ENCODE peak calls at places on chromosome 1, in six cellular contexts. D is AG09309, O is cardiac fibroblast, J is AG04450, G is A549, E is GM12865. P is an unnamed sample.

GRCh38 chr1:201632364-201632952 is 93.5 kb downstream of the NAV1 start:
- DNase-seq in O (no peak), G (no peak), D (no peak), E (no peak), J (no peak), P (no peak)

GRCh38 chr1:109807398-109807795 is 43.7 kb upstream of the EPS8L3 start:
- DNase-seq in G (no peak), J (no peak), E (no peak), O (no peak), D (no peak), P (no peak)

GRCh38 chr1:167629681-167630567 is at the start of gene RCSD1:
- DNase-seq in G (no peak), J (no peak), D (no peak), O (peak; percentile 15), E (peak; percentile 88), P (peak; percentile 86)

GRCh38 chr1:47944561-47944960 is 52.6 kb downstream of the TRABD2B start:
- DNase-seq in D (no peak), O (peak; percentile 73), E (no peak), J (no peak), G (no peak), P (no peak)

GRCh38 chr1:97636941-97637340 is 283.9 kb downstream of the DPYD start:
- DNase-seq in O (peak; percentile 29), D (peak; percentile 55), E (no peak), G (no peak), J (no peak), P (no peak)

GRCh38 chr1:224259986-224260385 is 70.0 kb downstream of the NVL start:
- DNase-seq in G (no peak), O (peak; percentile 14), J (no peak), D (no peak), E (no peak), P (no peak)

GRCh38 chr1:12339861-12340557 is 110.2 kb downstream of the VPS13D start:
- DNase-seq in G (no peak), J (no peak), D (no peak), E (no peak), O (no peak), P (no peak)

GRCh38 chr1:64242895-64243756 is 39.7 kb downstream of the UBE2U start:
- DNase-seq in G (peak; percentile 47), J (no peak), E (peak; percentile 21), D (peak; percentile 13), O (peak; percentile 68), P (no peak)

GRCh38 chr1:235087906-235088305 is 40.7 kb downstream of the TOMM20 start:
- DNase-seq in G (no peak), D (no peak), O (no peak), E (no peak), J (no peak), P (no peak)

GRCh38 chr1:213742992-213743391 is 244.8 kb upstream of the PROX1 start:
- DNase-seq in D (no peak), E (no peak), J (no peak), O (no peak), G (no peak), P (no peak)

GRCh38 chr1:10530756-10531155 is 56.0 kb downstream of the PEX14 start:
- DNase-seq in O (peak; percentile 41), E (no peak), J (no peak), D (no peak), G (no peak), P (no peak)

GRCh38 chr1:71689635-71690034 is 592.7 kb downstream of the NEGR1 start:
- DNase-seq in O (no peak), G (no peak), D (no peak), J (no peak), E (no peak), P (no peak)

GRCh38 chr1:225850370-225850769 is 31.8 kb downstream of the TMEM63A start:
- DNase-seq in D (no peak), G (no peak), E (no peak), O (no peak), J (no peak), P (no peak)
- H3K4me3 ChIP-seq in D (no peak overlapping the region), G (no peak overlapping the region), E (no peak overlapping the region), O (no peak overlapping the region), J (no peak overlapping the region), P (no peak overlapping the region)

DNA sequence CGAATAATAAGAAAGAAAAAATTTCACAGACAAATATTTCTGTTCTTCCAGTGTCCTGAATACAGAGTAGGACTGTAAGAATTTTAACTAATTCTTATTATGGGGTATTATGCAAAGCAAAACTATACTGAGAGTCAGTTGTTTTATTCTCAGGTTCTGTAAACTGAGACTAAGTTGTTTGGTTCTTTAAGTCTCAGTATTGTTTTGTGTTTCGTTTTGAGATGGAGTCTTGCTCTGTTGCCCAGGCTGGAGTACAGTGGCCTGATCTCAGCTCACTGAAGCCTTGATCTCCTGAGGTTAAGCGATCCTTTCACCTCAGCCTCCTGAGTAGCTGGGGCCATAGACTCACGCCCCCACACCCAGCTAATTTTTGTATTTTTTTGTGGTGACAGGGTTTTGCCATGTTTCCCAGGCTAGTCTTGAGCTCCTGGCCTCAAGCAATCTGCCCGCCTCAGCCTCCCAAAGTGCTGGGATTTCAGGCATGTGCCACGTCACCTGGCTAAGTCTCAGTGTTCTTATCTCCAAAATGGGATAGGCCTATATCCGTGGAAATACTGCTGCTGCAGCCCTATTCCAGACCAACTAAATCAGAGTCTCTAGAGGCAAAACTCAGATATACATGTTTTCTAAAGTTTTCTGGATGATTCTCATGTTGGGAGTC is 116.4 kb downstream of the HS2ST1 start:
- DNase-seq in J (no peak), G (no peak), D (no peak), O (no peak), E (peak; percentile 64), P (no peak)
- H3K4me3 ChIP-seq in J (no peak overlapping the region), G (no peak overlapping the region), D (no peak overlapping the region), O (no peak overlapping the region), E (no peak overlapping the region), P (no peak overlapping the region)

DNA sequence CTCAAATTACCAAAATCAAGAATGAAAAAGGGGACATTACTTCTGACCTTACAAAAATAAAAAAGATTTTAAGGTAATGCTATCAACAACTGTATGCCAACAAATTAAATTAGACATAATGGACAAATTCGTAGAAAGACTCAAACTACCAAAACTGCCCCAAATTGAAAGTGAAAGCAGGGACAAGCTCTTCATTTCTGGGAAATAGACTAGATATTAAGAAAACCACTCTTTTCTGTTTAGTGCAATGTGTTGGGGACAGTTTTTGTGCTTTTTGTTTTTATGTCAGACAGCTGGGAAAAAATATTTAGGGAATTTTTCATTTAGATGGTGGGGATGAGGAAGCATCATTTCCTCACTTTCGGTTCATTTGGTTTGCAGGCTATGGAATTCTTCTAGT is 4.9 kb upstream of the GBP1 start:
- DNase-seq in G (no peak), J (no peak), E (no peak), O (peak; percentile 12), D (no peak), P (no peak)
- H3K4me3 ChIP-seq in G (no peak overlapping the region), J (peak overlapping the region; percentile 5), E (no peak overlapping the region), O (peak overlapping the region; percentile 45), D (no peak overlapping the region), P (peak overlapping the region; percentile 90)

DNA sequence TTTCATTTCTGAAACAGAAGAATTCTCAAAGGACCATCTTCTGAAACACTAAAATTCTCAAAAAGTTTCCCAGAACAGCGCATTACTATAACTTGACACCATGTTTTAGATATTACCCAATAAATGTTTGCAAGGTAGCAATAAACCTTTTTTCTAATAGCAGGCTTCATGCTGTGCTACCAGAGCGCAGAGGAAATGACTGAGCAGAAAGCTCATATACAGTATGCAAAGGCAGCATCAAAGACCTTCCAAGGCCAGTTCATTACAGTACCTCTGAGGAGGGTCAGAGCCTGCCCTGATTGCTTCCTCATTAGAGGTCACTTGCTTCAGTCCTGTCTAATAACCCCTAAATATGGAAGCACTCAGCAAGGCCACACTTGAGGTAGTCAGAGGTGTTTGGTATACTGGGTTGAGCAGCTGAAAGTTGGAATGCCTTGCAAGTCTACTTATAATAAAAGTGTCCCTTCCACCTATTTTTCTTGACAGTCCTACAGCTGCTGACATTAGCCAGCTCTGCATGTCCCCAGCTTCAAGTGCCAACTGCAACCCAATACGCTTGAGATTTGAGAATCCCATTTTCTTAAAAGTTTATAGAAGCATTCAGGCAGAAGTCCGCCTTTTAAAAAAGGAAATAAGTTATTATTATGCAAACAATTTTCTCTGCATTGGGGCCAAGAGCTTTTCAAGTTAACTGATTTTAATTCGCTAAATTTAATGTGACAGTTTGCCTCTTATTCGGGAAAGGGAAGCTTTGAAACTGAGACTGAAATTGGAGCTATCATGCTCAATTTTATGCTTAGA is 207.2 kb downstream of the ZC3H11B start:
- DNase-seq in O (no peak), D (no peak), J (no peak), E (no peak), G (no peak), P (no peak)
- H3K4me3 ChIP-seq in O (no peak overlapping the region), D (no peak overlapping the region), J (no peak overlapping the region), E (no peak overlapping the region), G (no peak overlapping the region), P (no peak overlapping the region)

P was measured in right cardiac atrium.